ENCODE peak calls at places on chromosome 13, in five cellular contexts. Z is activated CD4-positive, alpha-beta T cell treated with anti-CD3 and anti-CD28 coated beads, Interleukin-2, amount 50 U/mL, for 48 hours; Y is cardiac fibroblast; F is stimulated activated CD8-positive, alpha-beta memory T cell treated with anti-CD3 and anti-CD28 coated beads, Interleukin-4, amount 100 ng/mL, for 4 hours; O is stimulated activated naive CD4-positive, alpha-beta T cell. D is an unnamed sample.

GRCh38 chr13:25981060-25981459 is 70.8 kb downstream of the SHISA2 start:
- DNase-seq in Z (no peak), Y (no peak), F (no peak), O (no peak), D (no peak)

GRCh38 chr13:33191425-33192221 is 93.9 kb downstream of the STARD13 start:
- DNase-seq in Z (no peak), Y (no peak), F (no peak), O (no peak), D (no peak)

GRCh38 chr13:59846845-59847620 is 316.7 kb downstream of the DIAPH3 start:
- DNase-seq in Z (no peak), Y (no peak), F (no peak), O (no peak), D (no peak)

GRCh38 chr13:79935121-79935520 is 405.8 kb downstream of the SPRY2 start:
- DNase-seq in Z (no peak), Y (no peak), F (no peak), O (no peak), D (peak)

GRCh38 chr13:111530137-111530536 is 209.7 kb downstream of the TEX29 start:
- DNase-seq in Z (no peak), Y (no peak), F (no peak), O (no peak), D (no peak)

GRCh38 chr13:27977476-27978300 is 8.6 kb upstream of the CDX2 start:
- DNase-seq in Z (no peak), Y (peak), F (no peak), O (no peak), D (no peak)

GRCh38 chr13:32125221-32125621 is 93.6 kb downstream of the FRY start:
- DNase-seq in Z (no peak), Y (peak), F (no peak), O (no peak), D (peak)

GRCh38 chr13:47168086-47168485 is 271.2 kb upstream of the HTR2A start:
- DNase-seq in Z (no peak), Y (peak), F (no peak), O (no peak), D (no peak)

GRCh38 chr13:48942131-48942530 is 33.6 kb upstream of the FNDC3A start:
- DNase-seq in Z (no peak), Y (peak), F (no peak), O (no peak), D (no peak)

GRCh38 chr13:26482451-26483197 is 74.9 kb upstream of the WASF3 start:
- DNase-seq in Z (peak), Y (peak), F (peak), O (peak), D (no peak)

GRCh38 chr13:110346661-110347067 is 39.6 kb downstream of the COL4A2 start:
- DNase-seq in Z (no peak), Y (peak), F (no peak), O (no peak), D (no peak)

GRCh38 chr13:43751624-43752023 is 35.1 kb downstream of the ENOX1 start:
- DNase-seq in Z (no peak), Y (peak), F (no peak), O (no peak), D (no peak)

GRCh38 chr13:103510007-103510406 is 443.8 kb upstream of the SLC10A2 start:
- DNase-seq in Z (no peak), Y (no peak), F (no peak), O (no peak), D (no peak)

GRCh38 chr13:24452044-24452443 is 60.5 kb downstream of the PARP4 start:
- DNase-seq in Z (no peak), Y (no peak), F (no peak), O (no peak), D (no peak)

GRCh38 chr13:90444232-90444631 is 903.3 kb upstream of the MIR17HG start:
- DNase-seq in Z (no peak), Y (no peak), F (no peak), O (no peak), D (no peak)

GRCh38 chr13:111228262-111229144 is 91.9 kb upstream of the TEX29 start:
- DNase-seq in Z (no peak), Y (peak), F (no peak), O (no peak), D (no peak)

GRCh38 chr13:24892844-24893243 is 128.9 kb downstream of the RNF17 start:
- DNase-seq in Z (no peak), Y (no peak), F (no peak), O (no peak), D (no peak)

GRCh38 chr13:102901056-102901455 is 55.2 kb downstream of the ERCC5 start:
- DNase-seq in Z (no peak), Y (no peak), F (no peak), O (no peak), D (no peak)

GRCh38 chr13:104980571-104980970 is 1554.9 kb downstream of the EFNB2 start:
- DNase-seq in Z (no peak), Y (no peak), F (no peak), O (no peak), D (no peak)

GRCh38 chr13:88670509-88670908 is 999.3 kb downstream of the SLITRK5 start:
- DNase-seq in Z (no peak), Y (no peak), F (no peak), O (no peak), D (no peak)

GRCh38 chr13:98650376-98651107 is 73.6 kb upstream of the STK24 start:
- DNase-seq in Z (no peak), Y (no peak), F (no peak), O (no peak), D (no peak)

GRCh38 chr13:39815345-39816111 is 160.1 kb downstream of the COG6 start:
- DNase-seq in Z (no peak), Y (peak), F (no peak), O (no peak), D (no peak)

D was measured in GM04503.